ENCODE peak calls at places on chromosome 13, in nine cellular contexts. V is thoracic aorta; K is heart right ventricle; Y is tibial nerve; P is mesenchymal stem cell; I is A549; D is AG04450; N is CD4-positive, alpha-beta T cell; W is hepatocyte. E is an unnamed sample. For H3K9me3, the result is how much of the 10 kb centered on the place peaks cover.

GRCh38 chr13:29758591-29759114 is 91.8 kb downstream of the UBL3 start:
- DNase-seq in V (no peak), K (no peak), Y (no peak), P (peak), I (no peak), D (no peak), N (no peak), W (no peak), E (no peak)

GRCh38 chr13:96817336-96817941 is 176.8 kb downstream of the OXGR1 start:
- DNase-seq in V (no peak), K (no peak), Y (no peak), P (peak), I (no peak), D (no peak), N (no peak), W (peak), E (no peak)

GRCh38 chr13:41995946-41996345 is 35.0 kb upstream of the VWA8 start:
- DNase-seq in V (no peak), K (no peak), Y (no peak), P (peak), I (no peak), D (no peak), N (no peak), W (peak), E (no peak)

GRCh38 chr13:24032252-24032651 is 128.3 kb upstream of the SPATA13 start:
- DNase-seq in V (no peak), K (no peak), Y (no peak), P (peak), I (no peak), D (peak), N (no peak), W (no peak), E (no peak)

GRCh38 chr13:98438246-98439135 is 138.4 kb downstream of the STK24 start:
- DNase-seq in V (no peak), K (no peak), Y (no peak), P (no peak), I (no peak), D (no peak), N (no peak), W (no peak), E (no peak)

GRCh38 chr13:98291658-98292057 is 114.6 kb upstream of the RNF113B start:
- DNase-seq in V (no peak), K (no peak), Y (no peak), P (no peak), I (no peak), D (no peak), N (no peak), W (no peak), E (no peak)

GRCh38 chr13:45482571-45483173 is 17.9 kb downstream of the COG3 start:
- DNase-seq in V (no peak), K (no peak), Y (no peak), P (peak), I (no peak), D (no peak), N (no peak), W (no peak), E (peak)

GRCh38 chr13:23570099-23570926 is at the start of gene TNFRSF19:
- DNase-seq in V (no peak), K (peak), Y (peak), P (peak), I (no peak), D (peak), N (no peak), W (peak), E (no peak)

GRCh38 chr13:100269837-100270236 is 180.9 kb downstream of the PCCA start:
- DNase-seq in V (peak), K (peak), Y (peak), P (peak), I (no peak), D (peak), N (no peak), W (no peak), E (peak)

GRCh38 chr13:102198418-102199322 is 203.2 kb downstream of the FGF14 start:
- DNase-seq in V (no peak), K (no peak), Y (no peak), P (peak), I (no peak), D (no peak), N (no peak), W (no peak), E (no peak)

GRCh38 chr13:60990032-60990733 is 425.5 kb downstream of the PCDH20 start:
- DNase-seq in V (no peak), K (no peak), Y (no peak), P (no peak), I (no peak), D (no peak), N (no peak), W (no peak), E (no peak)

GRCh38 chr13:97125051-97125809 is 96.9 kb upstream of the MBNL2 start:
- DNase-seq in V (no peak), K (no peak), Y (peak), P (peak), I (no peak), D (no peak), N (no peak), W (peak), E (no peak)

GRCh38 chr13:72304121-72304745 is 423.2 kb downstream of the MZT1 start:
- DNase-seq in V (no peak), K (no peak), Y (no peak), P (no peak), I (no peak), D (no peak), N (no peak), W (no peak), E (no peak)

GRCh38 chr13:45068036-45069001 is 52.0 kb upstream of the GTF2F2 start:
- DNase-seq in V (no peak), K (no peak), Y (no peak), P (no peak), I (no peak), D (no peak), N (no peak), W (no peak), E (no peak)

GRCh38 chr13:97332725-97333124 is 101.2 kb upstream of the RAP2A start:
- DNase-seq in V (no peak), K (no peak), Y (no peak), P (no peak), I (no peak), D (no peak), N (no peak), W (no peak), E (no peak)

GRCh38 chr13:38763446-38764381 is 76.8 kb downstream of the FREM2 start:
- DNase-seq in V (no peak), K (no peak), Y (no peak), P (peak), I (peak), D (no peak), N (no peak), W (peak), E (peak)

GRCh38 chr13:103039183-103039582 is 27.0 kb downstream of the SLC10A2 start:
- DNase-seq in V (no peak), K (no peak), Y (no peak), P (no peak), I (no peak), D (no peak), N (no peak), W (no peak), E (no peak)

GRCh38 chr13:49877629-49878218 is 58.4 kb downstream of the SPRYD7 start:
- DNase-seq in V (no peak), K (no peak), Y (no peak), P (peak), I (no peak), D (no peak), N (no peak), W (no peak), E (no peak)

GRCh38 chr13:97459215-97459772 is 25.3 kb downstream of the RAP2A start:
- DNase-seq in V (no peak), K (no peak), Y (no peak), P (no peak), I (no peak), D (no peak), N (no peak), W (no peak), E (no peak)

GRCh38 chr13:77853701-77854100 is 64.9 kb downstream of the EDNRB start:
- DNase-seq in V (no peak), K (no peak), Y (no peak), P (no peak), I (no peak), D (no peak), N (no peak), W (no peak), E (no peak)

GRCh38 chr13:26529441-26529840 is 28.0 kb upstream of the WASF3 start:
- DNase-seq in V (no peak), K (peak), Y (no peak), P (peak), I (no peak), D (peak), N (no peak), W (peak), E (no peak)

GRCh38 chr13:45909724-45910123 is 58.2 kb upstream of the SIAH3 start:
- DNase-seq in V (no peak), K (no peak), Y (no peak), P (no peak), I (no peak), D (no peak), N (no peak), W (no peak), E (no peak)

GRCh38 chr13:111117289-111117688 is 2.2 kb downstream of the ARHGEF7 start:
- DNase-seq in V (no peak), K (no peak), Y (no peak), P (no peak), I (no peak), D (no peak), N (no peak), W (no peak), E (no peak)

GRCh38 chr13:111115841-111116500 is 861 bp downstream of the ARHGEF7 start:
- DNase-seq in V (no peak), K (peak), Y (peak), P (peak), I (no peak), D (peak), N (no peak), W (peak), E (peak)

GRCh38 chr13:111114362-111115050 is 604 bp upstream of the ARHGEF7 start:
- DNase-seq in V (peak), K (peak), Y (no peak), P (peak), I (no peak), D (no peak), N (no peak), W (peak), E (peak)

GRCh38 chr13:111116830-111117229 is 1.7 kb downstream of the ARHGEF7 start:
- DNase-seq in V (no peak), K (no peak), Y (no peak), P (no peak), I (no peak), D (no peak), N (no peak), W (no peak), E (no peak)

GRCh38 chr13:111115051-111115840 is at the start of gene ARHGEF7:
- DNase-seq in V (no peak), K (no peak), Y (no peak), P (peak), I (no peak), D (no peak), N (no peak), W (peak), E (peak)
- H3K27ac ChIP-seq in V (peak), K (peak), Y (peak), P (no peak), I (peak), D (peak), N (no peak), W (peak), E (peak)

GRCh38 chr13:39816936-39817335 is 161.5 kb downstream of the COG6 start:
- DNase-seq in V (no peak), K (no peak), Y (no peak), P (peak), I (no peak), D (no peak), N (no peak), W (no peak), E (no peak)

GRCh38 chr13:39821977-39822376 is 166.5 kb downstream of the COG6 start:
- DNase-seq in V (no peak), K (no peak), Y (no peak), P (no peak), I (no peak), D (no peak), N (no peak), W (no peak), E (no peak)

GRCh38 chr13:39815345-39816111 is 160.1 kb downstream of the COG6 start:
- DNase-seq in V (no peak), K (no peak), Y (no peak), P (no peak), I (no peak), D (no peak), N (no peak), W (no peak), E (no peak)

GRCh38 chr13:39820606-39821005 is 165.1 kb downstream of the COG6 start:
- DNase-seq in V (no peak), K (no peak), Y (no peak), P (no peak), I (no peak), D (no peak), N (no peak), W (no peak), E (no peak)

DNA sequence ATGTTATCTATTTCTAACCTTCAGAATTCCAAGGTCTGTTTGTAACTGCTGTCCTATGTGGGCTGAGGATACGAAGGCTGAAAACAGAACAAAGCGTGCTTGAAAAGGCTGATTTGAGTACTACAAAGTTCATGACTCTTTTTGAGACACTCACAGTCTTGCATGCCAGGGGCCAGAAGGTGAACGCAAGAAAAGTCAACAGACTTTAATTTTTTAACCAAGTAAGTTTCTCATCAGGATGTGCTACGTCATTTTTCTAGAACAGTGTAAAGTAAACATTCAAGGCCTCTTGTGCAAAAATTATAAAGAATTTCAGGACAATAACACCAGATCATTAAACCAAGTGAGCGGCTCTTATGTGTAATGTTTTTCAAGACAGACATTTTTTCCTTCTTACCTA is 163.5 kb downstream of the COG6 start:
- DNase-seq in V (no peak), K (no peak), Y (peak), P (peak), I (no peak), D (no peak), N (no peak), W (no peak), E (no peak)
- H3K9me3 ChIP-seq in V (under half), K (under half), Y (under half), P (under half), I (under half), D (under half), N (under half), W (under half), E (under half)

GRCh38 chr13:33642374-33643065 is 175.4 kb upstream of the RFC3 start:
- DNase-seq in V (no peak), K (peak), Y (peak), P (peak), I (peak), D (peak), N (no peak), W (peak), E (no peak)
- H3K27ac ChIP-seq in V (peak), K (peak), Y (peak), P (peak), I (peak), D (peak), N (no peak), W (peak), E (no peak)

GRCh38 chr13:19057588-19058340 is 123.9 kb downstream of the TUBA3C start:
- DNase-seq in V (no peak), K (no peak), Y (no peak), P (no peak), I (no peak), D (no peak), N (no peak), W (no peak), E (no peak)
- H3K9me3 ChIP-seq in V (under half), K (under half), Y (under half), P (under half), I (under half), D (half or more), N (under half), W (under half), E (under half)

DNA sequence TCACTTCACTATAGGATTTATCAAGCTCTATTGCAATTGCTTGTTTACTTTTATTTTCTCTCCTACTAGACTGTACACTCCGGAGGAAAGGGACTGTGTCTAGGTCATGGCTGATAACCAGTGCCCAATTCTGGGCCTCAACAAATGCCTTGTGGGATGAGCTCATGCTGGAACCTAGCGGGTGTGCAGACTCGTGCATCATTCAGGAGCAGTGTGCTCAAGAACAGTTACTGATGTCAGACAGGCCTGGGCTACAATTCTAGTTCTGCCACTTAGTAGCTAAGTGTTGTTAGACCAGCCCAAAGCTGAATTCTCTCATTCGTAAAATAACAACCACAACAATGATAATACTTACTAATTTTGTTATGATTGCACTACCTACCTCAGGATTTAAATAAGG is 95.4 kb downstream of the CYSLTR2 start:
- DNase-seq in V (no peak), K (no peak), Y (no peak), P (peak), I (no peak), D (no peak), N (no peak), W (peak), E (no peak)
- H3K27ac ChIP-seq in V (peak), K (peak), Y (no peak), P (peak), I (peak), D (no peak), N (no peak), W (peak), E (peak)

GRCh38 chr13:90502762-90503161 is 844.7 kb upstream of the MIR17HG start:
- DNase-seq in V (no peak), K (no peak), Y (no peak), P (no peak), I (no peak), D (no peak), N (no peak), W (no peak), E (no peak)
- H3K9me3 ChIP-seq in V (under half), K (under half), Y (under half), P (under half), I (under half), D (under half), N (under half), W (under half), E (under half)

DNA sequence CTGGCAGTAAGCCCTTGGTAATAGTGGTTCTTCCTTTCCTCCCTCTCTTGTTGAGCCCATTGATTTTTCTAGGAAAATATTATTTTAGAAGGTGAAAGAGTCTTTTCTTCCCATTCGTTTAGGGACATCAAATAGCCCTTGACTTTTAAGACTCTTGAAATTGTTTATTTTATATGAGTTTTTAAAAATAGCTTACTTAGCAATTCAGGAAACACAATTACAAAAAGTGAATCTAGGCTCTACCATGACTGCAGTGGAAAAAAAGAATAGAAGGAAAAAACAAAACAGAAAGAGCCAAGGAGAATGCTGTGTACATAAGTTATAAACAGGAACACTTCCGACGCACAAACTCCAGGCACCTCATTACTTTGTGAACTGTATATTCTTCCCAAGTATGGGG is 266.0 kb downstream of the KLF5 start:
- DNase-seq in V (no peak), K (no peak), Y (no peak), P (no peak), I (no peak), D (no peak), N (no peak), W (no peak), E (no peak)
- H3K27ac ChIP-seq in V (no peak), K (no peak), Y (no peak), P (no peak), I (peak), D (no peak), N (no peak), W (peak), E (no peak)

DNA sequence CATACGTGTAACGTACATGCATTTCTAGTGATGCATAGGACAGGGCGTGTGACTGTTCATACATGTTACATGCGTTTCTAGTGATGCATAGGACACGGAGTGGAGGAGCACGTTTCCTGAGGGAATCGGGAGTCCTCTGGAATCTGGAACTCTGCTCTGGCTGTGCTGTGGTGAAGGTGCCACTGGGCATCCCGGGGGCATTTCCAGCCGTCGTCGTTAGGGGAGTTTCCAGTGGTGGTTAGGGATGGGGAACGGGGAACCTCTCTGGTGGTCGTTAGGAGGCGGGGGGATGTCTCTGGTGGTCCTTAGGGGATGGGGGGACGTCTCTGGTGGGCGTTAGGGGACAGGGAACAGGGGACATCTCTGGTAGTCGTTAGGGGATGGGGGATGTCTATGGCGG is 209.6 kb upstream of the SOX1 start:
- DNase-seq in V (no peak), K (no peak), Y (no peak), P (no peak), I (no peak), D (no peak), N (no peak), W (no peak), E (no peak)
- H3K9me3 ChIP-seq in V (under half), K (under half), Y (under half), P (under half), I (under half), D (half or more), N (under half), W (under half), E (under half)

DNA sequence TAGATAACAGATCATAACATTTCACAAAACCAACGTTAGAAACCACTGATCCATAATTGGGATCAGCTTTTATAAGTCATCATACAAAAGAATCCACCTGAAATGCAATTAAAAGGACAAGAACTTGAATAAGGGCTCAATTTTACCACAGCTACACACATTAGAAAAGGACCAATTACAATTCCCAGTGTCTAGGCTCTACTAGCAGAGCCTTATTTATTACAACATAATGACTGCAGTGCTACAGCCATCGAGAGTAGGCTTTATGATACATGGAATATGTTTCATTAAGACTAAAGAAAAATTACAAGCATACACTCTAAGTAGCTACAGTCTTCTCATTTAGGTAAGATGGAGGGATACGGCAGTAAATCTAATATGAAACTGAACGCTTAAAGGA is 2.9 kb downstream of the RBM26 start:
- DNase-seq in V (no peak), K (no peak), Y (no peak), P (no peak), I (no peak), D (no peak), N (no peak), W (no peak), E (no peak)
- H3K27ac ChIP-seq in V (no peak), K (no peak), Y (no peak), P (no peak), I (no peak), D (no peak), N (no peak), W (peak), E (no peak)